ENCODE peak calls at places on chromosomes 3 and 15, in five cellular contexts. X is hepatocyte, Z is cardiac fibroblast, F is ascending aorta, Y is Peyer's patch. A is an unnamed sample.

GRCh38 chr3:195072916-195073564 is 197.9 kb downstream of the XXYLT1 start:
- DNase-seq in X (no peak), Z (no peak), F (no peak), Y (no peak), A (no peak)

GRCh38 chr3:134798681-134799311 is 3.7 kb downstream of the EPHB1 start:
- DNase-seq in X (no peak), Z (no peak), F (no peak), Y (no peak), A (no peak)

GRCh38 chr15:57462391-57462790 is 86.1 kb downstream of the CGNL1 start:
- DNase-seq in X (no peak), Z (peak; percentile 49), F (no peak), Y (no peak), A (no peak)

GRCh38 chr15:99343836-99344551 is 92.7 kb downstream of the LRRC28 start:
- DNase-seq in X (no peak), Z (peak; percentile 26), F (no peak), Y (peak; percentile 38), A (no peak)

GRCh38 chr3:167837430-167837829 is 101.9 kb downstream of the SERPINI1 start:
- DNase-seq in X (no peak), Z (no peak), F (no peak), Y (no peak), A (no peak)

GRCh38 chr3:80050826-80051601 is 283.2 kb upstream of the ROBO1 start:
- DNase-seq in X (no peak), Z (no peak), F (no peak), Y (no peak), A (no peak)

GRCh38 chr3:48186993-48187578 is 1.1 kb downstream of the CDC25A start:
- DNase-seq in X (no peak), Z (peak; percentile 32), F (no peak), Y (no peak), A (no peak)

GRCh38 chr3:140164922-140165590 is 230.1 kb downstream of the CLSTN2 start:
- DNase-seq in X (no peak), Z (no peak), F (no peak), Y (no peak), A (no peak)

GRCh38 chr3:193826126-193826795 is 233.3 kb downstream of the OPA1 start:
- DNase-seq in X (peak; percentile 68), Z (peak; percentile 76), F (no peak), Y (no peak), A (no peak)

DNA sequence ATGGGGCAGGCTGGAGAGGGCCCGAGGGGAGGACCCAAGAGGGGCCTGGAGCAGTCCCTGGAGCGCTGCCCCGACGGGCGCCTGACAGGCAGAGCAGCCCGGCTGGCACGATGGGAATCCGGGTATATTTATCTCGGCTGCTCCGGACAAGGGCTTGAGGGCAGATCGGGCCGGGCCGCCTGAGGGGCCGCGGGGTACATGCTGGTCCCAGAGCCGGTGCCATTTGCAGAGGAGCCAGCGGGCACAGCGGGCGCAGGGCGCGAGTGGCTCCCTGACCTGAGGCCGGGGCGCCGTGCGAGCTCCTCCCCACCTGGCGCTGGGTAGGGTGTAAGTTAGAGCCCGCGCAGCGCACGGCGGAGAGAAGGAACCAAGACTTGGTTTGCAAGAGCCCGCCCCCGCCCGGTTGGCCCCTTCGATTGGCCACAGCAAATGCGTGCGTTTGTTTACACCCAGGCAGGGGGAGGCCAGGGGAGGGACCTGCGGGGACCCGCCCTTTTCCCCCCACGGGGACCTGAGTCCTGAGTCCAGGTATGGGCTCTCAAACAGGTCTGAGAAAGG is 727 bp downstream of the SLC38A3 start:
- DNase-seq in X (peak; percentile 73), Z (no peak), F (no peak), Y (peak; percentile 27), A (no peak)
- H3K4me3 ChIP-seq in X (no peak overlapping the region), Z (no peak overlapping the region), F (peak overlapping the region; percentile 55), Y (no peak overlapping the region), A (no peak overlapping the region)

GRCh38 chr3:157529751-157530150 is 26.5 kb upstream of the VEPH1 start:
- DNase-seq in X (no peak), Z (no peak), F (no peak), Y (no peak), A (no peak)

GRCh38 chr3:157532529-157533297 is 29.5 kb upstream of the VEPH1 start:
- DNase-seq in X (peak; percentile 87), Z (peak; percentile 95), F (no peak), Y (no peak), A (peak; percentile 76)

GRCh38 chr3:157530637-157531300 is 27.6 kb upstream of the VEPH1 start:
- DNase-seq in X (no peak), Z (peak; percentile 54), F (no peak), Y (no peak), A (no peak)

GRCh38 chr3:157531771-157532170 is 28.6 kb upstream of the VEPH1 start:
- DNase-seq in X (no peak), Z (peak; percentile 25), F (no peak), Y (no peak), A (no peak)

GRCh38 chr3:157531301-157531660 is 28.1 kb upstream of the VEPH1 start:
- DNase-seq in X (no peak), Z (peak; percentile 76), F (no peak), Y (no peak), A (no peak)
- H3K4me3 ChIP-seq in X (no peak overlapping the region), Z (peak overlapping the region; percentile 52), F (no peak overlapping the region), Y (no peak overlapping the region), A (no peak overlapping the region)

DNA sequence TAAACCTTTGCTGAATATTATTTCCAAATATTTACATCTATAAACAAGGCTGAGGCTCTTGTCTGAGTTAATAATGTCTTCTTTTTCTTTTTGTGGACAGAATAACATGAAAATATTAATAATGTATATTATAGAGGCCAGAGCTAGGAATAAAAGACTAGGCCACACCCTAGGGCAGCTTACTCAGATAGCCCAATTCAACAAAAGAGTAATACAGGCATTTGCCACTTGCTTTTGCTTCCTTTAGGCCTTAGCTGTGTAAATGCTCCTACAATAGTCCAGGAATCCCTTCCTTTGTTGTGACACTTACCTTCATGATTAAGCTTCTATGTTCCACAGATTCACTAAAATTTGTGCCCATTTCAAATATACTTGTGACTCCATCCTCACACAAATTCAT is 16.5 kb downstream of the IMPG2 start:
- DNase-seq in X (no peak), Z (no peak), F (no peak), Y (no peak), A (no peak)
- H3K4me3 ChIP-seq in X (no peak overlapping the region), Z (no peak overlapping the region), F (no peak overlapping the region), Y (no peak overlapping the region), A (no peak overlapping the region)

GRCh38 chr15:77633134-77633912 is 611 bp upstream of the LINGO1 start:
- DNase-seq in X (peak; percentile 95), Z (peak; percentile 86), F (peak; percentile 30), Y (peak; percentile 63), A (peak; percentile 28)
- H3K4me3 ChIP-seq in X (peak overlapping the region; percentile 61), Z (peak overlapping the region; percentile 48), F (peak overlapping the region; percentile 62), Y (peak overlapping the region; percentile 25), A (peak overlapping the region; percentile 49)